ENCODE peak calls at places on chromosome 14, in eight cellular contexts. M is mucosa of descending colon, H is GM23338, C is NCI-H1436, Z is globus pallidus, Y is NCI-H1694 treated with DMSO at 0.1 percent for 48 hours, O is OCI-LY7, B is A549. A is an unnamed sample.

GRCh38 chr14:52481864-52482263 is 70.4 kb downstream of the TXNDC16 start:
- DNase-seq in M (no peak), H (no peak), C (no peak), Z (no peak), Y (no peak), O (no peak), B (no peak), A (no peak)

GRCh38 chr14:22824711-22825359 is 4.9 kb upstream of the MRPL52 start:
- DNase-seq in M (no peak), H (no peak), C (no peak), Z (no peak), Y (no peak), O (peak), B (peak), A (peak)

GRCh38 chr14:91890291-91890749 is 23.0 kb upstream of the TC2N start:
- DNase-seq in M (no peak), H (no peak), C (no peak), Z (peak), Y (no peak), O (no peak), B (no peak), A (no peak)

GRCh38 chr14:88518592-88519512 is 36.0 kb downstream of the PTPN21 start:
- DNase-seq in M (no peak), H (no peak), C (no peak), Z (no peak), Y (no peak), O (no peak), B (peak), A (no peak)

GRCh38 chr14:66624319-66624937 is 116.5 kb downstream of the GPHN start:
- DNase-seq in M (no peak), H (peak), C (no peak), Z (peak), Y (peak), O (peak), B (peak), A (peak)

GRCh38 chr14:63045612-63046320 is 508 bp upstream of the KCNH5 start:
- DNase-seq in M (peak), H (peak), C (peak), Z (no peak), Y (peak), O (no peak), B (peak), A (no peak)

GRCh38 chr14:89269404-89269803 is 147.6 kb downstream of the FOXN3 start:
- DNase-seq in M (no peak), H (no peak), C (no peak), Z (no peak), Y (no peak), O (no peak), B (no peak), A (no peak)

GRCh38 chr14:77302926-77303325 is 17.8 kb downstream of the POMT2 start:
- DNase-seq in M (no peak), H (no peak), C (no peak), Z (no peak), Y (no peak), O (no peak), B (peak), A (no peak)

GRCh38 chr14:76486251-76486743 is 110.4 kb downstream of the ESRRB start:
- DNase-seq in M (no peak), H (no peak), C (peak), Z (no peak), Y (peak), O (no peak), B (no peak), A (peak)

GRCh38 chr14:45085004-45085403 is 1.1 kb downstream of the PRPF39 start:
- DNase-seq in M (no peak), H (no peak), C (no peak), Z (peak), Y (no peak), O (peak), B (no peak), A (no peak)

GRCh38 chr14:22650046-22650739 is 6.0 kb upstream of the OR6J1 start:
- DNase-seq in M (no peak), H (no peak), C (no peak), Z (no peak), Y (no peak), O (no peak), B (no peak), A (no peak)

GRCh38 chr14:100616854-100617714 is 29.9 kb upstream of the BEGAIN start:
- DNase-seq in M (no peak), H (no peak), C (no peak), Z (peak), Y (peak), O (no peak), B (no peak), A (no peak)

GRCh38 chr14:21302013-21302857 is 22.4 kb downstream of the RPGRIP1 start:
- DNase-seq in M (no peak), H (no peak), C (no peak), Z (no peak), Y (peak), O (no peak), B (no peak), A (no peak)

GRCh38 chr14:50719911-50720759 is 52.0 kb upstream of the SAV1 start:
- DNase-seq in M (no peak), H (no peak), C (no peak), Z (no peak), Y (no peak), O (no peak), B (no peak), A (no peak)

GRCh38 chr14:100498068-100498467 is 89.1 kb downstream of the BEGAIN start:
- DNase-seq in M (no peak), H (no peak), C (peak), Z (no peak), Y (peak), O (no peak), B (no peak), A (no peak)

GRCh38 chr14:80906336-80906735 is 35.2 kb downstream of the CEP128 start:
- DNase-seq in M (no peak), H (no peak), C (no peak), Z (no peak), Y (no peak), O (no peak), B (no peak), A (no peak)

GRCh38 chr14:83575301-83575700 is 1954.6 kb upstream of the FLRT2 start:
- DNase-seq in M (no peak), H (no peak), C (no peak), Z (no peak), Y (no peak), O (no peak), B (no peak), A (no peak)

A was measured in SHP77 treated with DMSO at 0.1 percent for 48 hours.